ENCODE peak calls at places on chromosomes 11 and 22, in seven cellular contexts. R is stomach, E is fibroblast of mammary gland, M is epithelial cell of proximal tubule, O is mucosa of descending colon, D is A549, Z is hepatocyte. T is an unnamed sample.

GRCh38 chr11:113578715-113579250 is 103.6 kb upstream of the DRD2 start:
- DNase-seq in O (no peak), E (no peak), Z (no peak), D (no peak), M (no peak), R (no peak), T (no peak)

GRCh38 chr11:57359396-57359795 is 21.2 kb downstream of the P2RX3 start:
- DNase-seq in R (no peak), O (no peak), D (no peak), M (no peak), Z (no peak), E (no peak), T (no peak)

GRCh38 chr11:128304666-128305485 is 282.5 kb downstream of the ETS1 start:
- DNase-seq in D (no peak), R (no peak), E (no peak), O (no peak), Z (no peak), M (no peak), T (no peak)

GRCh38 chr22:24323695-24324094 is 53.1 kb downstream of the SPECC1L start:
- DNase-seq in O (no peak), R (no peak), D (no peak), Z (no peak), E (peak; percentile 37), M (peak; percentile 4), T (no peak)

GRCh38 chr22:40469181-40469580 is 98.8 kb downstream of the SGSM3 start:
- DNase-seq in O (no peak), E (no peak), Z (no peak), R (no peak), M (no peak), D (no peak), T (no peak)

GRCh38 chr11:6693342-6694228 is 10.4 kb upstream of the MRPL17 start:
- DNase-seq in O (no peak), D (peak; percentile 16), M (peak; percentile 69), Z (no peak), E (peak; percentile 97), R (no peak), T (peak; percentile 54)

GRCh38 chr22:49855491-49855911 is 1.9 kb downstream of the ZBED4 start:
- DNase-seq in M (no peak), R (no peak), E (peak; percentile 22), Z (peak; percentile 50), D (no peak), O (peak; percentile 59), T (no peak)

GRCh38 chr22:37817705-37818311 is 5.4 kb upstream of the GALR3 start:
- DNase-seq in M (no peak), D (peak; percentile 68), Z (peak; percentile 92), R (peak; percentile 89), O (peak; percentile 93), E (peak; percentile 74), T (no peak)

GRCh38 chr11:133842730-133843129 is 2.6 kb downstream of the SPATA19 start:
- DNase-seq in O (no peak), E (no peak), Z (no peak), R (no peak), D (no peak), M (no peak), T (no peak)

GRCh38 chr11:86160546-86161149 is 83.9 kb upstream of the EED start:
- DNase-seq in R (no peak), E (no peak), O (no peak), D (peak; percentile 69), M (no peak), Z (no peak), T (no peak)

GRCh38 chr11:122197055-122197987 is 81.3 kb upstream of the BLID start:
- DNase-seq in D (peak; percentile 87), O (no peak), E (peak; percentile 99), R (no peak), M (peak; percentile 69), Z (peak; percentile 51), T (peak; percentile 93)

GRCh38 chr11:77113382-77114088 is 10.9 kb downstream of the OMP start:
- DNase-seq in E (peak; percentile 47), R (peak; percentile 55), D (peak; percentile 52), M (no peak), Z (peak; percentile 67), O (no peak), T (no peak)

GRCh38 chr22:44396021-44396726 is 83.4 kb upstream of the SHISAL1 start:
- DNase-seq in D (no peak), Z (no peak), E (no peak), M (no peak), R (peak; percentile 10), O (peak; percentile 7), T (no peak)

GRCh38 chr11:126696976-126697375 is 303.6 kb downstream of the KIRREL3 start:
- DNase-seq in E (no peak), Z (no peak), R (no peak), D (no peak), M (no peak), O (no peak), T (no peak)

GRCh38 chr22:25824828-25825474 is 83.0 kb downstream of the MYO18B start:
- DNase-seq in M (no peak), R (no peak), D (no peak), Z (no peak), O (no peak), E (no peak), T (no peak)

GRCh38 chr11:109586789-109587188 is 164.8 kb downstream of the C11orf87 start:
- DNase-seq in O (no peak), E (no peak), Z (no peak), R (no peak), D (no peak), M (no peak), T (no peak)

GRCh38 chr22:19983701-19984100 is 32.9 kb downstream of the ARVCF start:
- DNase-seq in M (no peak), Z (no peak), E (no peak), R (no peak), O (peak; percentile 16), D (no peak), T (no peak)

GRCh38 chr11:17219016-17219415 is 11.2 kb upstream of the PIK3C2A start:
- DNase-seq in M (no peak), O (no peak), Z (no peak), D (no peak), R (no peak), E (peak; percentile 12), T (peak; percentile 58)

GRCh38 chr11:19728436-19728835 is 15.8 kb downstream of the NAV2 start:
- DNase-seq in R (no peak), M (no peak), Z (peak; percentile 41), D (no peak), E (peak; percentile 46), O (no peak), T (peak; percentile 81)

GRCh38 chr11:20634044-20634443 is 34.6 kb downstream of the SLC6A5 start:
- DNase-seq in O (no peak), E (no peak), D (peak; percentile 10), Z (no peak), M (no peak), R (no peak), T (no peak)

GRCh38 chr11:77080643-77081210 is 14.0 kb downstream of the CAPN5 start:
- DNase-seq in Z (no peak), M (no peak), E (peak; percentile 56), D (no peak), R (peak; percentile 25), O (peak; percentile 17), T (no peak)

GRCh38 chr11:3101921-3102640 is 44.9 kb upstream of the CARS1 start:
- DNase-seq in O (no peak), Z (no peak), R (peak; percentile 21), E (no peak), M (no peak), D (no peak), T (no peak)

DNA sequence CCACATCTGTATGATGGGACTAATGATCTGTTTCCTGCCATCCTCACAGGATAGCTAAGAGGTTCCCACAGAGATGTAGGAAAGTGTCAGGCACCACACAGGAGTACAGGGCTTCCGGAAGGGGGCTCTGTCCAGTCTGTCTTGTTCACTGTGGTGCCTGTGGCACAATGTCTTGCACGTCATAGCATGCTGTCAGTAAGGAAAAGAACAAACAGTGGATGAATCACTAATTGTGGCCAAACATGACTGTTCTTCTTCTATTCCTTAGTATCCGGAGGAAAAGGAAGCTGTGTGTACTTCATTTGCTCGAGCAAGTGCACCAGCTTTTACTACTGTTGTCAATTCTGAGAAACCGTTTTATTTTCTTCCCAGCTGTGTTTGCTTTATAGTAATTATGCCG is 73.4 kb upstream of the YWHAH start:
- DNase-seq in R (no peak), D (peak; percentile 74), Z (peak; percentile 33), O (no peak), M (no peak), E (peak; percentile 93), T (no peak)
- TF ChIP-seq CTCF in R (no peak), D (peak; percentile 37), Z (no peak), O (no peak), M (no peak), E (peak; percentile 19), T (no peak)

DNA sequence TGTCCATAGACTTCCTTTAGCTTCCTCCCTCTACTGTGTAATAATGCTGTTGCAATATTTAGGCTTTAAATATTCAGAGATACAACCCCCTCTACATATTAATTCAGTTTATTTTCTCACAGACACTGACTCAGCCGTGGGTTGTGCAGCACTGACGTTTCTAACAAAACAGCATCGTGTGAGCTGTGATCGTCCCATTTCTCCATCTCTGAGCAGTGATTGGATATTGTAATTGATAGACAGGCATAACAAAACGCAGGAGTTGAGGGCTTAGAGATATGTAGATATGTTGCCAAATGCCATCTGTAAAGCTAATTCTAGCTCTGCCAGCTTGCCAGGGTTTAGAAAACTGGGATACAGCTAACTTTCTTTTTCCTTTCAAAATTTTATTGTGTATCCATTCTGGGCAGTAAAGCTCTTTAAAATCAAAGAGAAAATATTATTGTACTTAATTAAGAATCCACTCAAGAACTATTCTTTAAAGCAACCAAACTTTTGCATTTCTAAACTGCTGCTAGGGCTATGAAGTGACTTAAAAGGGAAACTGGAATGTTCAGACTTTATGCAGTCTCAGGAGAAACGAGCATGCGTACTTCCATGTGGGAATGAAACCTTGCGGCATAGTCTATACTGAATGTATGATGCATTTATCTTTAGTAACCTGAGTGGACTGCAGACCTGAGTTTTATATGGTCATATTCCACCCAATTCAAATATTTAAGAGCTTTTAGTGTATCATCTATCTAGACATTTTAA is 22.7 kb downstream of the BTBD10 start:
- DNase-seq in Z (peak; percentile 34), D (peak; percentile 78), E (peak; percentile 96), M (peak; percentile 79), O (no peak), R (no peak), T (peak; percentile 88)
- H3K4me3 ChIP-seq in Z (no peak overlapping the region), D (peak overlapping the region; percentile 11), E (peak overlapping the region; percentile 26), M (peak overlapping the region; percentile 38), O (no peak overlapping the region), R (peak overlapping the region; percentile 11), T (peak overlapping the region; percentile 25)

GRCh38 chr11:120985718-120986569 is 38.0 kb upstream of the TBCEL start:
- DNase-seq in E (peak; percentile 18), M (no peak), R (peak; percentile 58), Z (peak; percentile 81), O (peak; percentile 65), D (peak; percentile 16), T (no peak)
- TF ChIP-seq CTCF in E (no peak), M (no peak), R (no peak), Z (peak; percentile 26), O (no peak), D (no peak), T (peak; percentile 26)

GRCh38 chr11:88535916-88536547 is 198.5 kb upstream of the CTSC start:
- DNase-seq in R (no peak), O (no peak), D (peak; percentile 64), Z (peak; percentile 17), E (peak; percentile 91), M (peak; percentile 87), T (peak; percentile 92)
- H3K4me3 ChIP-seq in R (no peak overlapping the region), O (no peak overlapping the region), D (no peak overlapping the region), Z (no peak overlapping the region), E (no peak overlapping the region), M (no peak overlapping the region), T (no peak overlapping the region)

T was measured in retinal pigment epithelial cell.